ENCODE peak calls at places on chromosome 11, in four cellular contexts. S is SK-N-SH, U is A549, I is HepG2. W is an unnamed sample.

GRCh38 chr11:133997556-133997955 is 40.8 kb upstream of the IGSF9B start:
- DNase-seq in S (no peak), U (no peak), I (no peak), W (no peak)

GRCh38 chr11:131767421-131767820 is 397.0 kb downstream of the NTM start:
- DNase-seq in S (no peak), U (no peak), I (no peak), W (no peak)

GRCh38 chr11:12806113-12806512 is 131.9 kb downstream of the TEAD1 start:
- DNase-seq in S (no peak), U (peak; percentile 40), I (no peak), W (no peak)

GRCh38 chr11:3028808-3029207 is 28.4 kb downstream of the CARS1 start:
- DNase-seq in S (no peak), U (no peak), I (no peak), W (no peak)

GRCh38 chr11:65415499-65416340 is 6.9 kb upstream of the NEAT1 start:
- DNase-seq in S (peak; percentile 37), U (no peak), I (peak; percentile 65), W (no peak)

GRCh38 chr11:3160252-3161031 is 4.7 kb downstream of the OSBPL5 start:
- DNase-seq in S (peak; percentile 86), U (no peak), I (no peak), W (no peak)

GRCh38 chr11:94968334-94968958 is 4.9 kb downstream of the CWC15 start:
- DNase-seq in S (peak; percentile 34), U (peak; percentile 13), I (peak; percentile 27), W (no peak)

GRCh38 chr11:115645631-115646271 is 141.5 kb upstream of the CADM1 start:
- DNase-seq in S (peak; percentile 44), U (no peak), I (no peak), W (no peak)

GRCh38 chr11:34345991-34346480 is 11.8 kb downstream of the ABTB2 start:
- DNase-seq in S (peak; percentile 26), U (no peak), I (no peak), W (no peak)

GRCh38 chr11:103051158-103051801 is 40.7 kb downstream of the DCUN1D5 start:
- DNase-seq in S (no peak), U (no peak), I (no peak), W (no peak)

GRCh38 chr11:14980854-14981253 is 8.7 kb upstream of the CALCA start:
- DNase-seq in S (no peak), U (peak; percentile 28), I (no peak), W (no peak)
- TF ChIP-seq PBX3 in S (no peak), U (no peak), I (no peak), W (no peak)

GRCh38 chr11:23280088-23280487 is 419.8 kb upstream of the CCDC179 start:
- DNase-seq in S (no peak), U (no peak), I (no peak), W (no peak)
- TF ChIP-seq PBX3 in S (no peak), U (no peak), I (no peak), W (no peak)

GRCh38 chr11:47269829-47270305 is at the start of gene MADD:
- DNase-seq in S (peak; percentile 98), U (peak; percentile 80), I (peak; percentile 65), W (peak; percentile 55)

GRCh38 chr11:47270331-47271271 is 668 bp downstream of the MADD start:
- DNase-seq in S (peak; percentile 63), U (peak; percentile 57), I (peak; percentile 49), W (no peak)

GRCh38 chr11:47267858-47268257 is 2.1 kb upstream of the MADD start:
- DNase-seq in S (no peak), U (no peak), I (no peak), W (no peak)

GRCh38 chr11:47269002-47269828 is 718 bp upstream of the MADD start:
- DNase-seq in S (peak; percentile 98), U (peak; percentile 88), I (peak; percentile 94), W (no peak)

DNA sequence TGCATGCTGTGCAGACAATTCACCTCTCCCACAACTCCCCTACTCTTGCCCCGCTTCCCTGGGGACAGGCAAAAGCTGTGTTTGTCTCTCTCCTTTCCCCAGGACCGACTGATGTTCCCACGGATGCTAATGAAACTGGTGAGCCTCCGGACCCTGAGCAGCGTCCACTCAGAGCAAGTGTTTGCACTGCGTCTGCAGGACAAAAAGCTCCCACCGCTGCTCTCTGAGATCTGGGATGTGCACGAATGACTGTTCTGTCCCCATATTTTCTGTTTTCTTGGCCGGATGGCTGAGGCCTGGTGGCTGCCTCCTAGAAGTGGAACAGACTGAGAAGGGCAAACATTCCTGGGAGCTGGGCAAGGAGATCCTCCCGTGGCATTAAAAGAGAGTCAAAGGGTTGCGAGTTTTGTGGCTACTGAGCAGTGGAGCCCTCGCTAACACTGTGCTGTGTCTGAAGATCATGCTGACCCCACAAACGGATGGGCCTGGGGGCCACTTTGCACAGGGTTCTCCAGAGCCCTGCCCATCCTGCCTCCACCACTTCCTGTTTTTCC is 1.4 kb upstream of the MADD start:
- DNase-seq in S (no peak), U (no peak), I (no peak), W (no peak)
- TF ChIP-seq PBX3 in S (no peak), U (no peak), I (no peak), W (no peak)

DNA sequence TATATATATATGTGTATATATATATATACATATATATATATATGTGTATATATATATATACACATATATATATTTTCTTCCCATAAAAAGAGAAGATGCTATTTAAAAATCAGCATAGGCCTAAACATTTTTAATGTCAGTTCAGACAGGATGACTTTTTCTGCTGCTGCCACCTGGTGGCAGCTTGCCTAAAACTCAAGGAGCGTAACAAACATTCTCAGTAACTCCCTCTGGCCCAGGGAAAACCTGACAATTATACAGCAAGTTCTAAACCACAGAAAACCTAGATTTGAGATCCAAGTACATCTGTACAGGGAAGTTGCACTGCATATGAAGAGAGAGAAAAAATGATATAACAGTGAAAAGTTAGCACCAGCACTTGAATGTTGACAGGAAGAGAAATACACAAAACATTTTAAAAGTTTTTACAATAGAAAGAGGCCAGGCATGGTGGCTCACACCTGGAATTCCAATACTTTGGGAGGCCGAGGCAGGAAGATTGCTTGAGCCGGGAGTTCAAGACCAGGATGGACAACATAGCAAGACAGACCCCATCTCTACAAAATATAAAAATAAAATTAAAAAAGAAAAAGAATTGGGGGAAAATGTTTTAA is 16.6 kb downstream of the OR8A1 start:
- DNase-seq in S (peak; percentile 32), U (peak; percentile 50), I (peak; percentile 33), W (no peak)
- TF ChIP-seq PBX3 in S (no peak), U (no peak), I (no peak), W (no peak)

GRCh38 chr11:112293614-112294013 is 33.0 kb upstream of the PLET1 start:
- DNase-seq in S (no peak), U (no peak), I (no peak), W (no peak)

GRCh38 chr11:112296044-112296443 is 35.4 kb upstream of the PLET1 start:
- DNase-seq in S (no peak), U (no peak), I (no peak), W (no peak)

GRCh38 chr11:112297248-112297866 is 36.7 kb upstream of the PLET1 start:
- DNase-seq in S (no peak), U (no peak), I (no peak), W (no peak)

GRCh38 chr11:112292785-112293407 is 32.2 kb upstream of the PLET1 start:
- DNase-seq in S (no peak), U (peak; percentile 16), I (no peak), W (no peak)

GRCh38 chr11:112294688-112295340 is 34.2 kb upstream of the PLET1 start:
- DNase-seq in S (no peak), U (no peak), I (no peak), W (no peak)
- TF ChIP-seq PBX3 in S (no peak), U (no peak), I (no peak), W (no peak)

DNA sequence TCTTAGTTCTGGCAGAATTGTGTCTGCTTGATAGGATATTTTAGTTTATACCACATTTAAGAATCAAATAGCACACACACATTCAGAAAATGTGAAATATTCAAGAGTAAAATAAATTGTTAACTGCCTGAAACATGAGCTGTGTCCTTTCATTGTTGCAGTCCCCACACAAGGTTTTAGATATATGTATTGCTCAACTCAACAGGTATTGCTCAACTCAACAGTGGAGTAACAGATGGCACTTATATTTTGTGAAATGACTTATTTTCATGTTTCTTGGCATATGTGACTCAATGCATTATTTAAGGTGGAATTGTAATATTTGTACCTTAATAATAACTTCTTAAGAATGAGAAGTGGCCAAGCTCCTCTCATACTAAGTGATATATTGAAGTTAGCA is 760.3 kb downstream of the CNTN5 start:
- DNase-seq in S (no peak), U (no peak), I (no peak), W (no peak)
- TF ChIP-seq PBX3 in S (no peak), U (no peak), I (no peak), W (no peak)

DNA sequence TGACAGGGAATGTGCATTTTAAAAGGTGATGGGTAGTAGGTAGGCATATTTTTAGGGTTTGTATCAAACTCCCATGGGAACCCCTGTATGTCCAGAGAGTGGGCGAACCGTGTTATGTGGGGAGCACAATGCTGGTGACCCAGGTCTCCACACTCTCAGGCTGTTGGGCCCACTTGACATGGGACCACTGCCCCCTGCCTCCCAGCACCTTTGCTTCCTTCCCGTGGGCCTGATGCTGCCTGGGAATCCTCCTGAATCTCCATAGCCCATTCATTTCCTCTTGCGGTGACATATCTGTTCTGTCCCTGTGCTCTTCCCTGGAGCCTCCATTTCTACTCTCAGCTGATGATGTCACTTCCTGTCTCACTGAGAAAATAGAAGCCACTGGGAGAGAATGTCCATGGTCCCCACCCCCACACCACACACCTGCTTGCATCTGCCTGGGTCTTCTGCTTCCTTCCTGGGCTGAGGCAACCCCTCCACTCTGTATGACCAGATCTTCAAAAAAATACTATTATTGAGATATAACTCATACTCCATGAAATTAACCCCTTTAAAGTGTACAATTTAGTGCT is 55.8 kb upstream of the THY1 start:
- DNase-seq in S (no peak), U (no peak), I (no peak), W (no peak)
- TF ChIP-seq PBX3 in S (no peak), U (no peak), I (no peak), W (no peak)

W was measured in GM12878.